ENCODE peak calls at places on chromosomes 7 and 10, in four cellular contexts. F is tibial artery; R is DND-41; O is CD8-positive, alpha-beta T cell. Y is an unnamed sample.

GRCh38 chr7:28179081-28180030 is 1.2 kb downstream of the JAZF1 start:
- DNase-seq in F (peak; percentile 87), R (peak; percentile 67), O (peak; percentile 73), Y (peak; percentile 86)

GRCh38 chr10:124588736-124589451 is 127.3 kb downstream of the LHPP start:
- DNase-seq in F (peak; percentile 84), R (no peak), O (no peak), Y (no peak)

GRCh38 chr7:94276797-94277196 is 117.9 kb upstream of the COL1A2 start:
- DNase-seq in F (no peak), R (no peak), O (no peak), Y (no peak)

GRCh38 chr10:32971536-32972091 is 13.6 kb upstream of the ITGB1 start:
- DNase-seq in F (no peak), R (peak; percentile 15), O (no peak), Y (no peak)

GRCh38 chr10:37584643-37585042 is 272.8 kb downstream of the ZNF248 start:
- DNase-seq in F (no peak), R (no peak), O (no peak), Y (no peak)

GRCh38 chr7:109479388-109479787 is 909.7 kb downstream of the DNAJB9 start:
- DNase-seq in F (no peak), R (no peak), O (no peak), Y (no peak)

GRCh38 chr10:102546606-102547310 is 43.0 kb downstream of the SUFU start:
- DNase-seq in F (peak; percentile 20), R (no peak), O (no peak), Y (no peak)

GRCh38 chr7:155988421-155988820 is 176.2 kb upstream of the SHH start:
- DNase-seq in F (no peak), R (no peak), O (no peak), Y (no peak)

GRCh38 chr7:81623251-81623855 is 146.5 kb downstream of the HGF start:
- DNase-seq in F (no peak), R (no peak), O (no peak), Y (no peak)

GRCh38 chr10:25226775-25227682 is 52.2 kb downstream of the GPR158 start:
- DNase-seq in F (no peak), R (peak; percentile 39), O (no peak), Y (no peak)

GRCh38 chr7:27918503-27918902 is 178.5 kb downstream of the TAX1BP1 start:
- DNase-seq in F (no peak), R (no peak), O (no peak), Y (no peak)

GRCh38 chr7:37354661-37355131 is 94.0 kb downstream of the ELMO1 start:
- DNase-seq in F (peak; percentile 93), R (no peak), O (peak; percentile 31), Y (peak; percentile 77)

GRCh38 chr7:4856336-4857056 is 5.3 kb downstream of the PAPOLB start:
- DNase-seq in F (no peak), R (no peak), O (no peak), Y (no peak)
- H3K27ac ChIP-seq in F (no peak overlapping the region), R (no peak overlapping the region), O (no peak overlapping the region), Y (no peak overlapping the region)

GRCh38 chr10:112954974-112955735 is 5.1 kb downstream of the TCF7L2 start:
- DNase-seq in F (peak; percentile 19), R (no peak), O (no peak), Y (no peak)
- H3K4me3 ChIP-seq in F (peak overlapping the region; percentile 85), R (no peak overlapping the region), O (no peak overlapping the region), Y (peak overlapping the region; percentile 42)

GRCh38 chr10:80186364-80187012 is 18.8 kb downstream of the ANXA11 start:
- DNase-seq in F (peak; percentile 53), R (no peak), O (peak; percentile 51), Y (peak; percentile 53)

GRCh38 chr10:80187060-80187459 is 18.3 kb downstream of the ANXA11 start:
- DNase-seq in F (no peak), R (no peak), O (no peak), Y (no peak)

GRCh38 chr10:80187465-80188409 is 17.6 kb downstream of the ANXA11 start:
- DNase-seq in F (no peak), R (peak; percentile 56), O (peak; percentile 93), Y (peak; percentile 72)

GRCh38 chr10:80185522-80186299 is 19.6 kb downstream of the ANXA11 start:
- DNase-seq in F (no peak), R (no peak), O (no peak), Y (no peak)

GRCh38 chr10:80188713-80189112 is 16.6 kb downstream of the ANXA11 start:
- DNase-seq in F (no peak), R (no peak), O (no peak), Y (no peak)
- H3K27me3 ChIP-seq in F (no peaks in the 10 kb centered on the region), R (no peaks in the 10 kb centered on the region), O (no peaks in the 10 kb centered on the region), Y (no peaks in the 10 kb centered on the region)

GRCh38 chr7:134697487-134697886 is 50.8 kb downstream of the BPGM start:
- DNase-seq in F (no peak), R (no peak), O (no peak), Y (no peak)

GRCh38 chr7:134694767-134695166 is 48.1 kb downstream of the BPGM start:
- DNase-seq in F (no peak), R (no peak), O (no peak), Y (no peak)

GRCh38 chr7:134695321-134695860 is 48.7 kb downstream of the BPGM start:
- DNase-seq in F (no peak), R (no peak), O (no peak), Y (no peak)

GRCh38 chr7:134694299-134694698 is 47.6 kb downstream of the BPGM start:
- DNase-seq in F (no peak), R (no peak), O (no peak), Y (no peak)

DNA sequence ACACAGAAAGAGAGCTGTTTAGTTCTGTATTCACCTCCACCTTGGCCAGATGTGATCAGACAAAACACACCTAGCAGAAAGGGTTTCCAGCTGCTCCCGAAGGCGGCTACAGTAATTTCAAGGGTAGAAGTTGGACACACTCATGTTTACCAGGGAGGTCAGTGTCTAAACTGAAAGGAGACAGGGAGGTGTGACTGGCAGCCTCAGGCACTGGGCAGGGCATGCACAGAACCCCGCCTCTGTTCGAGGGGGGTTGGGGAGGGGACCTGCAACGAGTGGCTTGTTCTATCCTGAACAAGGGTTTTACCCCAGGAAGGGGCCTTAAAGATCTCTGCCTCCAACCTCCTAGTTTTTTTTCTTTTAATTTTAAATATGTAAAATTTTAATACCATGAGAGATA is 49.6 kb downstream of the BPGM start:
- DNase-seq in F (no peak), R (no peak), O (no peak), Y (no peak)
- H3K27ac ChIP-seq in F (peak overlapping the region; percentile 87), R (no peak overlapping the region), O (no peak overlapping the region), Y (no peak overlapping the region)

DNA sequence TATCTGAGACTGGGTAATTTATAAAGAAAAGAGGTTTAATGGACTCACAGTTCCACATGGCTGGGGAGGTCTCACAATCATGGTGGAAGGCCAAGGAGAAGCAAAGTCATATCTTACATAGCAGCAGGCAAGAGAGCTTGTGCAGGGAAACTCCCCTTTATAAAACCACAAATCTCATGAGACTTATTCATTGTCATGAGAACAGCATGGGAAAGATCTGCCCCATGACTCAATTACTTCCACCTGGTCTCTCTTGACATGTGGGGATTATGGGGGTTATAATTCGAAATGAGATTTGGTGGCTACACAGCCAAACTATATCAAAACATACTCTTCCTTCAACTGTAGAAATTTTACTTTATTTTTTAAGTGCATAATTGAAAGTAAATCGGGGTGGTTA is 436.3 kb upstream of the KLF6 start:
- DNase-seq in F (no peak), R (no peak), O (no peak), Y (no peak)
- H3K4me3 ChIP-seq in F (no peak overlapping the region), R (no peak overlapping the region), O (no peak overlapping the region), Y (no peak overlapping the region)